ENCODE peak calls at places on chromosomes 13 and 19, in ten cellular contexts. One of them, this sample, is unnamed.

GRCh38 chr13:75855847-75856246 is 219.7 kb downstream of the LMO7 start:
- DNase-seq in PC-9: no peak
- DNase-seq in brain microvascular endothelial cell: no peak
- DNase-seq in HCT116: no peak
- DNase-seq in CD8-positive, alpha-beta T cell: no peak
- DNase-seq in sigmoid colon: no peak
- DNase-seq in tibial artery: no peak
- DNase-seq in transverse colon: no peak
- DNase-seq in AG04450: no peak
- DNase-seq in stomach: no peak
- DNase-seq in this sample: no peak

GRCh38 chr13:39567569-39567968 is 35.4 kb downstream of the LHFPL6 start:
- DNase-seq in PC-9: no peak
- DNase-seq in brain microvascular endothelial cell: no peak
- DNase-seq in HCT116: no peak
- DNase-seq in CD8-positive, alpha-beta T cell: no peak
- DNase-seq in sigmoid colon: no peak
- DNase-seq in tibial artery: no peak
- DNase-seq in transverse colon: no peak
- DNase-seq in AG04450: no peak
- DNase-seq in stomach: no peak
- DNase-seq in this sample: no peak

GRCh38 chr13:48178126-48178525 is 54.9 kb upstream of the ITM2B start:
- DNase-seq in PC-9: no peak
- DNase-seq in brain microvascular endothelial cell: no peak
- DNase-seq in HCT116: no peak
- DNase-seq in CD8-positive, alpha-beta T cell: no peak
- DNase-seq in sigmoid colon: no peak
- DNase-seq in tibial artery: no peak
- DNase-seq in transverse colon: no peak
- DNase-seq in AG04450: no peak
- DNase-seq in stomach: no peak
- DNase-seq in this sample: no peak

GRCh38 chr13:27423333-27423732 is 1.1 kb upstream of the GTF3A start:
- DNase-seq in PC-9: no peak
- DNase-seq in brain microvascular endothelial cell: no peak
- DNase-seq in HCT116: no peak
- DNase-seq in CD8-positive, alpha-beta T cell: no peak
- DNase-seq in sigmoid colon: no peak
- DNase-seq in tibial artery: no peak
- DNase-seq in transverse colon: no peak
- DNase-seq in AG04450: no peak
- DNase-seq in stomach: no peak
- DNase-seq in this sample: no peak

GRCh38 chr19:33982706-33983105 is 186.0 kb downstream of the KCTD15 start:
- DNase-seq in PC-9: no peak
- DNase-seq in brain microvascular endothelial cell: no peak
- DNase-seq in HCT116: no peak
- DNase-seq in CD8-positive, alpha-beta T cell: no peak
- DNase-seq in sigmoid colon: no peak
- DNase-seq in tibial artery: no peak
- DNase-seq in transverse colon: no peak
- DNase-seq in AG04450: no peak
- DNase-seq in stomach: no peak
- DNase-seq in this sample: no peak

GRCh38 chr19:42276284-42276683 is 7.2 kb downstream of the CIC start:
- DNase-seq in PC-9: no peak
- DNase-seq in brain microvascular endothelial cell: no peak
- DNase-seq in HCT116: no peak
- DNase-seq in CD8-positive, alpha-beta T cell: no peak
- DNase-seq in sigmoid colon: no peak
- DNase-seq in tibial artery: peak
- DNase-seq in transverse colon: no peak
- DNase-seq in AG04450: no peak
- DNase-seq in stomach: no peak
- DNase-seq in this sample: no peak

GRCh38 chr19:47274071-47274890 is at the start of gene INAFM1:
- DNase-seq in PC-9: peak
- DNase-seq in brain microvascular endothelial cell: peak
- DNase-seq in HCT116: peak
- DNase-seq in CD8-positive, alpha-beta T cell: peak
- DNase-seq in sigmoid colon: peak
- DNase-seq in tibial artery: peak
- DNase-seq in transverse colon: peak
- DNase-seq in AG04450: peak
- DNase-seq in stomach: peak
- DNase-seq in this sample: peak

GRCh38 chr13:111559612-111560423 is 239.4 kb downstream of the TEX29 start:
- DNase-seq in PC-9: no peak
- DNase-seq in brain microvascular endothelial cell: no peak
- DNase-seq in HCT116: no peak
- DNase-seq in CD8-positive, alpha-beta T cell: no peak
- DNase-seq in sigmoid colon: no peak
- DNase-seq in tibial artery: no peak
- DNase-seq in transverse colon: no peak
- DNase-seq in AG04450: no peak
- DNase-seq in stomach: no peak
- DNase-seq in this sample: no peak

DNA sequence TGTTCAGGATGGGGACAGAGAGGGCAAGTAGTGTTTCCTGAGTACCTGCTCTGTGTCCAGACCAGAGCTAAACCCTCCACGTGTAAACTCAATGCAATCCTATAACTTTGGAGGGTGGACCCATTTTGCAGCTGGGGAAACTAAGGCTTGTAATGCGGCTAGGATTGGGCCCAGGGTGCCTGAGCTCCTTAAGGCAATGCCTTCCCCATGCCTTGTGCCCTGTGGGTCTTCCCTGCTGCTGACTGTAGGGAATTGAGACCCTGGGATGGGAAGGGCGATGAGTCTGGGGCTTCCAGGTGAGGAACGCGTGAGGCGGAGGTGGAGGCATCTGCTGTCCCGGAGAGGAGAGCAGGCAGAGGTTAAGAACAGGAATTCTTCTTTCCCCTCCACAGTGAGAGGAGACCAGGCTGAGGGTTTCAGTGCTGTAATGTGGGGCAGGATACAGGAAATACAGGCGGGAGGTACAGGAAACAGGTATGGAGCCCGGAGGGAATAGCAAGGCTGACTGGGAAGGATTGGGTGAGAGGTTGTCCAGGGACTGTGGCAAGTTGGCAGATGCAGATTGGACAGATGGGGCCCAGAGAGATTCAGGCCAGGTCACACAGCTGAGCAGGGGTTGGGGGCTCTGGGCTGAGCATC is 19.2 kb downstream of the SLC27A1 start:
- DNase-seq in PC-9: no peak
- DNase-seq in brain microvascular endothelial cell: no peak
- DNase-seq in HCT116: no peak
- DNase-seq in CD8-positive, alpha-beta T cell: no peak
- DNase-seq in sigmoid colon: no peak
- DNase-seq in tibial artery: no peak
- DNase-seq in transverse colon: no peak
- DNase-seq in AG04450: no peak
- DNase-seq in stomach: no peak
- DNase-seq in this sample: no peak
- TF ChIP-seq CTCF in PC-9: no peak
- TF ChIP-seq CTCF in brain microvascular endothelial cell: no peak
- TF ChIP-seq CTCF in HCT116: no peak
- TF ChIP-seq CTCF in CD8-positive, alpha-beta T cell: no peak
- TF ChIP-seq CTCF in sigmoid colon: no peak
- TF ChIP-seq CTCF in tibial artery: no peak
- TF ChIP-seq CTCF in transverse colon: no peak
- TF ChIP-seq CTCF in AG04450: no peak
- TF ChIP-seq CTCF in stomach: no peak
- TF ChIP-seq CTCF in this sample: no peak

GRCh38 chr19:3942790-3943409 is 10.0 kb downstream of the NMRK2 start:
- DNase-seq in PC-9: no peak
- DNase-seq in brain microvascular endothelial cell: no peak
- DNase-seq in HCT116: no peak
- DNase-seq in CD8-positive, alpha-beta T cell: no peak
- DNase-seq in sigmoid colon: no peak
- DNase-seq in tibial artery: no peak
- DNase-seq in transverse colon: no peak
- DNase-seq in AG04450: no peak
- DNase-seq in stomach: no peak
- DNase-seq in this sample: no peak

GRCh38 chr19:3949294-3949693 is 16.4 kb downstream of the NMRK2 start:
- DNase-seq in PC-9: no peak
- DNase-seq in brain microvascular endothelial cell: no peak
- DNase-seq in HCT116: no peak
- DNase-seq in CD8-positive, alpha-beta T cell: no peak
- DNase-seq in sigmoid colon: no peak
- DNase-seq in tibial artery: no peak
- DNase-seq in transverse colon: no peak
- DNase-seq in AG04450: no peak
- DNase-seq in stomach: no peak
- DNase-seq in this sample: no peak

GRCh38 chr19:3945838-3946237 is 13.0 kb downstream of the NMRK2 start:
- DNase-seq in PC-9: no peak
- DNase-seq in brain microvascular endothelial cell: no peak
- DNase-seq in HCT116: no peak
- DNase-seq in CD8-positive, alpha-beta T cell: no peak
- DNase-seq in sigmoid colon: no peak
- DNase-seq in tibial artery: no peak
- DNase-seq in transverse colon: no peak
- DNase-seq in AG04450: no peak
- DNase-seq in stomach: no peak
- DNase-seq in this sample: no peak

GRCh38 chr19:3944018-3944721 is 11.3 kb downstream of the NMRK2 start:
- DNase-seq in PC-9: no peak
- DNase-seq in brain microvascular endothelial cell: no peak
- DNase-seq in HCT116: no peak
- DNase-seq in CD8-positive, alpha-beta T cell: no peak
- DNase-seq in sigmoid colon: no peak
- DNase-seq in tibial artery: no peak
- DNase-seq in transverse colon: no peak
- DNase-seq in AG04450: no peak
- DNase-seq in stomach: no peak
- DNase-seq in this sample: no peak
- H3K27ac ChIP-seq in PC-9: no peak
- H3K27ac ChIP-seq in brain microvascular endothelial cell: no peak
- H3K27ac ChIP-seq in HCT116: no peak
- H3K27ac ChIP-seq in CD8-positive, alpha-beta T cell: no peak
- H3K27ac ChIP-seq in sigmoid colon: no peak
- H3K27ac ChIP-seq in tibial artery: no peak
- H3K27ac ChIP-seq in transverse colon: no peak
- H3K27ac ChIP-seq in AG04450: no peak
- H3K27ac ChIP-seq in stomach: no peak
- H3K27ac ChIP-seq in this sample: peak

GRCh38 chr13:26038931-26039475 is 12.8 kb downstream of the SHISA2 start:
- DNase-seq in PC-9: no peak
- DNase-seq in brain microvascular endothelial cell: no peak
- DNase-seq in HCT116: no peak
- DNase-seq in CD8-positive, alpha-beta T cell: no peak
- DNase-seq in sigmoid colon: no peak
- DNase-seq in tibial artery: no peak
- DNase-seq in transverse colon: no peak
- DNase-seq in AG04450: no peak
- DNase-seq in stomach: no peak
- DNase-seq in this sample: no peak

GRCh38 chr13:26041476-26041875 is 10.3 kb downstream of the SHISA2 start:
- DNase-seq in PC-9: no peak
- DNase-seq in brain microvascular endothelial cell: no peak
- DNase-seq in HCT116: no peak
- DNase-seq in CD8-positive, alpha-beta T cell: no peak
- DNase-seq in sigmoid colon: no peak
- DNase-seq in tibial artery: no peak
- DNase-seq in transverse colon: no peak
- DNase-seq in AG04450: no peak
- DNase-seq in stomach: no peak
- DNase-seq in this sample: no peak

GRCh38 chr13:26036383-26036782 is 15.4 kb downstream of the SHISA2 start:
- DNase-seq in PC-9: no peak
- DNase-seq in brain microvascular endothelial cell: no peak
- DNase-seq in HCT116: no peak
- DNase-seq in CD8-positive, alpha-beta T cell: no peak
- DNase-seq in sigmoid colon: no peak
- DNase-seq in tibial artery: no peak
- DNase-seq in transverse colon: no peak
- DNase-seq in AG04450: no peak
- DNase-seq in stomach: no peak
- DNase-seq in this sample: no peak

GRCh38 chr13:26034018-26034417 is 17.8 kb downstream of the SHISA2 start:
- DNase-seq in PC-9: no peak
- DNase-seq in brain microvascular endothelial cell: no peak
- DNase-seq in HCT116: no peak
- DNase-seq in CD8-positive, alpha-beta T cell: no peak
- DNase-seq in sigmoid colon: no peak
- DNase-seq in tibial artery: no peak
- DNase-seq in transverse colon: no peak
- DNase-seq in AG04450: no peak
- DNase-seq in stomach: no peak
- DNase-seq in this sample: no peak

DNA sequence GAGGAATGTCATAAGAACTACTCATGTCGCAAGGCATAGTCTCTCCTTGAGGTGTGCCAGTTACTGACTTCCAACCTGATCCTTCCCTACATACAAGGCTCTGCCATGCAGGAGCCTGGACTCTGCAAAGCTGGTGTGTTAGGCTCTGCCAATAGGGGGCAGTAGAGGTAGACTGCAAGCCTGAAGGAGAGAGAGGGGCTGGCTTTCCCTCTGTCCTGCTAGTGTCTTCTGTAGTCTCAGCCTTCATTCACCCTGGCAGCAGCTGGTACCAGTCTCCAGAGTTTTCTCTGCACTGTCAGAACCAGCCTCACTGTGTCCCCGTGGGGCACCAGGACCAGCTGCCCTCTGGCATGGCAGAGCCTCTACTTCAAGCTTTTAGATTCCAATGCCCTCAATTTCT is 14.5 kb downstream of the SHISA2 start:
- DNase-seq in PC-9: no peak
- DNase-seq in brain microvascular endothelial cell: no peak
- DNase-seq in HCT116: peak
- DNase-seq in CD8-positive, alpha-beta T cell: no peak
- DNase-seq in sigmoid colon: no peak
- DNase-seq in tibial artery: no peak
- DNase-seq in transverse colon: no peak
- DNase-seq in AG04450: no peak
- DNase-seq in stomach: no peak
- DNase-seq in this sample: peak
- TF ChIP-seq CTCF in PC-9: peak
- TF ChIP-seq CTCF in brain microvascular endothelial cell: peak
- TF ChIP-seq CTCF in HCT116: peak
- TF ChIP-seq CTCF in CD8-positive, alpha-beta T cell: peak
- TF ChIP-seq CTCF in sigmoid colon: no peak
- TF ChIP-seq CTCF in tibial artery: peak
- TF ChIP-seq CTCF in transverse colon: no peak
- TF ChIP-seq CTCF in AG04450: peak
- TF ChIP-seq CTCF in stomach: no peak
- TF ChIP-seq CTCF in this sample: no peak

GRCh38 chr19:35902870-35903475 is 644 bp downstream of the HCST start:
- DNase-seq in PC-9: no peak
- DNase-seq in brain microvascular endothelial cell: no peak
- DNase-seq in HCT116: no peak
- DNase-seq in CD8-positive, alpha-beta T cell: no peak
- DNase-seq in sigmoid colon: no peak
- DNase-seq in tibial artery: no peak
- DNase-seq in transverse colon: no peak
- DNase-seq in AG04450: no peak
- DNase-seq in stomach: no peak
- DNase-seq in this sample: no peak

GRCh38 chr19:35901854-35902661 is at the start of gene HCST:
- DNase-seq in PC-9: no peak
- DNase-seq in brain microvascular endothelial cell: no peak
- DNase-seq in HCT116: no peak
- DNase-seq in CD8-positive, alpha-beta T cell: peak
- DNase-seq in sigmoid colon: no peak
- DNase-seq in tibial artery: no peak
- DNase-seq in transverse colon: peak
- DNase-seq in AG04450: no peak
- DNase-seq in stomach: no peak
- DNase-seq in this sample: no peak

GRCh38 chr19:35903550-35904179 is 1.3 kb downstream of the HCST start:
- DNase-seq in PC-9: peak
- DNase-seq in brain microvascular endothelial cell: peak
- DNase-seq in HCT116: no peak
- DNase-seq in CD8-positive, alpha-beta T cell: peak
- DNase-seq in sigmoid colon: peak
- DNase-seq in tibial artery: peak
- DNase-seq in transverse colon: peak
- DNase-seq in AG04450: no peak
- DNase-seq in stomach: peak
- DNase-seq in this sample: peak

GRCh38 chr19:35899547-35900214 is 659 bp downstream of the NFKBID start:
- DNase-seq in PC-9: peak
- DNase-seq in brain microvascular endothelial cell: peak
- DNase-seq in HCT116: peak
- DNase-seq in CD8-positive, alpha-beta T cell: peak
- DNase-seq in sigmoid colon: peak
- DNase-seq in tibial artery: peak
- DNase-seq in transverse colon: peak
- DNase-seq in AG04450: no peak
- DNase-seq in stomach: peak
- DNase-seq in this sample: peak

GRCh38 chr19:35901055-35901644 is 810 bp upstream of the NFKBID start:
- DNase-seq in PC-9: peak
- DNase-seq in brain microvascular endothelial cell: peak
- DNase-seq in HCT116: no peak
- DNase-seq in CD8-positive, alpha-beta T cell: no peak
- DNase-seq in sigmoid colon: no peak
- DNase-seq in tibial artery: no peak
- DNase-seq in transverse colon: no peak
- DNase-seq in AG04450: no peak
- DNase-seq in stomach: no peak
- DNase-seq in this sample: no peak
- H3K27ac ChIP-seq in PC-9: no peak
- H3K27ac ChIP-seq in brain microvascular endothelial cell: peak
- H3K27ac ChIP-seq in HCT116: peak
- H3K27ac ChIP-seq in CD8-positive, alpha-beta T cell: peak
- H3K27ac ChIP-seq in sigmoid colon: peak
- H3K27ac ChIP-seq in tibial artery: no peak
- H3K27ac ChIP-seq in transverse colon: peak
- H3K27ac ChIP-seq in AG04450: peak
- H3K27ac ChIP-seq in stomach: peak
- H3K27ac ChIP-seq in this sample: no peak

This sample was measured in lung.